ENCODE peak calls at places on chromosomes 12 and 14, in ten cellular contexts. S is CD8-positive, alpha-beta T cell; L is AG04450; K is HAP-1; G is HCT116; I is pancreas; Z is right cardiac atrium; X is uterus; M is HepG2; H is A673. P is an unnamed sample. For H3K9me3, the result is how much of the 10 kb centered on the place peaks cover.

GRCh38 chr14:95039259-95039992 is 117.9 kb downstream of the DICER1 start:
- DNase-seq in S (no peak), L (no peak), K (no peak), G (no peak), I (no peak), Z (no peak), X (no peak), M (no peak), H (no peak), P (no peak)

GRCh38 chr14:25298238-25298637 is 248.3 kb upstream of the STXBP6 start:
- DNase-seq in S (no peak), L (no peak), K (no peak), G (no peak), I (no peak), Z (no peak), X (no peak), M (no peak), H (no peak), P (no peak)

GRCh38 chr12:41092115-41092514 is 96.0 kb upstream of the PDZRN4 start:
- DNase-seq in S (no peak), L (no peak), K (no peak), G (no peak), I (no peak), Z (no peak), X (no peak), M (no peak), H (no peak), P (no peak)

GRCh38 chr12:50569876-50570275 is 65.1 kb downstream of the DIP2B start:
- DNase-seq in S (no peak), L (no peak), K (no peak), G (no peak), I (no peak), Z (no peak), X (no peak), M (no peak), H (no peak), P (no peak)

GRCh38 chr12:92987362-92987761 is 58.3 kb upstream of the EEA1 start:
- DNase-seq in S (no peak), L (peak), K (peak), G (peak), I (no peak), Z (no peak), X (peak), M (peak), H (peak), P (peak)

GRCh38 chr14:77980475-77981321 is 180.8 kb downstream of the ADCK1 start:
- DNase-seq in S (no peak), L (no peak), K (no peak), G (no peak), I (peak), Z (peak), X (no peak), M (no peak), H (no peak), P (peak)

GRCh38 chr12:82866227-82866803 is 179.6 kb downstream of the TMTC2 start:
- DNase-seq in S (no peak), L (no peak), K (no peak), G (no peak), I (no peak), Z (no peak), X (no peak), M (no peak), H (no peak), P (no peak)

GRCh38 chr12:102955926-102956737 is 1.3 kb upstream of the ASCL1 start:
- DNase-seq in S (no peak), L (no peak), K (no peak), G (no peak), I (peak), Z (no peak), X (no peak), M (no peak), H (no peak), P (no peak)

GRCh38 chr12:119920064-119920463 is 42.9 kb upstream of the CIT start:
- DNase-seq in S (no peak), L (no peak), K (no peak), G (no peak), I (no peak), Z (no peak), X (no peak), M (no peak), H (no peak), P (no peak)

GRCh38 chr12:120119395-120119973 is 2.9 kb upstream of the RAB35 start:
- DNase-seq in S (no peak), L (peak), K (peak), G (no peak), I (no peak), Z (no peak), X (no peak), M (peak), H (no peak), P (no peak)

GRCh38 chr12:59088673-59089072 is 168.4 kb upstream of the LRIG3 start:
- DNase-seq in S (no peak), L (no peak), K (no peak), G (no peak), I (no peak), Z (no peak), X (no peak), M (no peak), H (no peak), P (no peak)

GRCh38 chr14:94368956-94369355 is 19.4 kb downstream of the SERPINA1 start:
- DNase-seq in S (no peak), L (no peak), K (no peak), G (no peak), I (no peak), Z (no peak), X (no peak), M (peak), H (no peak), P (no peak)

GRCh38 chr14:56295743-56296142 is 177.5 kb downstream of the PELI2 start:
- DNase-seq in S (no peak), L (no peak), K (no peak), G (no peak), I (no peak), Z (no peak), X (no peak), M (no peak), H (no peak), P (peak)

GRCh38 chr12:25994252-25994651 is 35.8 kb downstream of the RASSF8 start:
- DNase-seq in S (no peak), L (peak), K (no peak), G (no peak), I (no peak), Z (no peak), X (no peak), M (no peak), H (no peak), P (no peak)

GRCh38 chr12:51819851-51820720 is 28.4 kb downstream of the FIGNL2 start:
- DNase-seq in S (no peak), L (no peak), K (no peak), G (no peak), I (peak), Z (peak), X (peak), M (no peak), H (no peak), P (no peak)

GRCh38 chr14:60175255-60175902 is 10.2 kb upstream of the DHRS7 start:
- DNase-seq in S (no peak), L (no peak), K (no peak), G (no peak), I (no peak), Z (no peak), X (no peak), M (no peak), H (no peak), P (no peak)

GRCh38 chr12:58540480-58541299 is 379.6 kb downstream of the LRIG3 start:
- DNase-seq in S (no peak), L (peak), K (peak), G (peak), I (peak), Z (peak), X (peak), M (peak), H (peak), P (peak)

GRCh38 chr14:59248170-59248569 is 59.7 kb downstream of the DAAM1 start:
- DNase-seq in S (no peak), L (no peak), K (no peak), G (no peak), I (no peak), Z (no peak), X (no peak), M (no peak), H (no peak), P (no peak)

GRCh38 chr14:76985021-76985420 is 43.5 kb downstream of the IRF2BPL start:
- DNase-seq in S (no peak), L (no peak), K (no peak), G (no peak), I (no peak), Z (no peak), X (no peak), M (peak), H (no peak), P (no peak)

GRCh38 chr12:1662761-1663439 is 28.0 kb upstream of the ADIPOR2 start:
- DNase-seq in S (no peak), L (no peak), K (no peak), G (peak), I (peak), Z (peak), X (peak), M (no peak), H (no peak), P (peak)

GRCh38 chr12:2274733-2275132 is 221.9 kb downstream of the CACNA1C start:
- DNase-seq in S (no peak), L (no peak), K (no peak), G (no peak), I (no peak), Z (no peak), X (no peak), M (no peak), H (no peak), P (no peak)

GRCh38 chr12:56007892-56008471 is 10.9 kb downstream of the SUOX start:
- DNase-seq in S (no peak), L (no peak), K (no peak), G (no peak), I (no peak), Z (no peak), X (no peak), M (no peak), H (peak), P (no peak)

GRCh38 chr12:48219635-48220034 is 16.5 kb upstream of the OR10AD1 start:
- DNase-seq in S (no peak), L (no peak), K (peak), G (no peak), I (no peak), Z (no peak), X (no peak), M (no peak), H (no peak), P (no peak)

GRCh38 chr12:76554411-76555225 is 5.0 kb downstream of the OSBPL8 start:
- DNase-seq in S (no peak), L (no peak), K (no peak), G (no peak), I (no peak), Z (no peak), X (no peak), M (no peak), H (no peak), P (no peak)

GRCh38 chr14:26448181-26448855 is 149.5 kb downstream of the NOVA1 start:
- DNase-seq in S (no peak), L (no peak), K (no peak), G (no peak), I (no peak), Z (no peak), X (no peak), M (no peak), H (no peak), P (peak)

GRCh38 chr12:28367993-28368392 is 177.7 kb downstream of the CCDC91 start:
- DNase-seq in S (no peak), L (no peak), K (no peak), G (no peak), I (no peak), Z (no peak), X (no peak), M (no peak), H (no peak), P (no peak)
- H3K9me3 ChIP-seq in S (under half), L (under half), K (under half), G (under half), I (under half), Z (under half), X (under half), M (under half), H (half or more), P (under half)

DNA sequence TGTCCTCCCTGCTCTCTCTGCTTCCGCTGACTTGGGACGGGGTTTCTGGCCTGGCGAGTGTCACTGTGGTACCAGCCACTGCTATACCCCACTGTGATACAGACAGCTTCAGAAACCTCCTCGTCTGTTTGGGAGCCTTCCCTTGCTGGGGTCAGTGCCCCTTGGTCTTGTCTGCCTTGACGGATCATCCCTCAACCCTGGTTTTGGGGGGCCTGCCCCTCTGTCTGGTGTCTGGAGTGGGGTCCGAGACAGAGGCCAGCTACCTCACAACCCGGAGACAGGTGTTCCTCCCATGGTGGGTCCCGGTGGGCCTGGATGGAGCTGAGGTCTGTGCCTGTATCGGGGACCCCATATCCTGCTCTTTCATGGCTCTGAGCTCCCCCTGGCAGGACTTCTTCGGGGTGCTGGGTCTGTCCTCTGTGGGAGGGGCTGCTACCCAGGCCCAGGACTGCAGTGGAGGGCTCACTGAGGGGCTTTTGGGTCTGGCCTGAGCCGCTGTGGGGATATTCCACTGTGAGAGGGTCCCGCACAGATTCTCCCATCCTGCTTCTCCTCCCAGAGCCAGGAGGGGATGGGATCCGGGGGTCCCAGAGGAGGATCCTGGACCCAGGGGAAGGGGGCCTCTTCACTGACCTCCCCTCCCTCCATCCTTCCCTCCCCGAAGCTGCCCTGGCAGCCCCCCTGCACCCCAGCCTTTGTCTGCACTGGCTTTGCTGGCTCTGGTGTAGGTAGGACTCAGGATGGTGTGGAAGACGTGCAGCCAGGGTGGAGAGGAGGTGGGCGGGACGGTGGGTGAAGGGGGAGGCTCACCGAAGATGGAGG is 365.5 kb downstream of the TMEM121 start:
- DNase-seq in S (no peak), L (no peak), K (no peak), G (no peak), I (peak), Z (peak), X (peak), M (no peak), H (no peak), P (no peak)
- H3K9me3 ChIP-seq in S (under half), L (half or more), K (under half), G (under half), I (under half), Z (under half), X (under half), M (under half), H (under half), P (under half)

GRCh38 chr14:105881021-105881930 is 354.9 kb downstream of the TMEM121 start:
- DNase-seq in S (no peak), L (no peak), K (no peak), G (no peak), I (peak), Z (peak), X (peak), M (no peak), H (no peak), P (no peak)

GRCh38 chr14:105883066-105884005 is 357.0 kb downstream of the TMEM121 start:
- DNase-seq in S (no peak), L (no peak), K (no peak), G (no peak), I (no peak), Z (peak), X (peak), M (no peak), H (no peak), P (no peak)

GRCh38 chr14:105884808-105885281 is 358.5 kb downstream of the TMEM121 start:
- DNase-seq in S (no peak), L (no peak), K (no peak), G (no peak), I (no peak), Z (no peak), X (peak), M (no peak), H (no peak), P (no peak)

GRCh38 chr14:105880616-105881015 is 354.2 kb downstream of the TMEM121 start:
- DNase-seq in S (no peak), L (no peak), K (no peak), G (no peak), I (peak), Z (peak), X (peak), M (no peak), H (no peak), P (no peak)

GRCh38 chr14:105882626-105883025 is 356.2 kb downstream of the TMEM121 start:
- DNase-seq in S (no peak), L (no peak), K (no peak), G (no peak), I (no peak), Z (no peak), X (peak), M (no peak), H (no peak), P (no peak)
- H3K9me3 ChIP-seq in S (under half), L (half or more), K (under half), G (under half), I (under half), Z (under half), X (under half), M (under half), H (under half), P (under half)

DNA sequence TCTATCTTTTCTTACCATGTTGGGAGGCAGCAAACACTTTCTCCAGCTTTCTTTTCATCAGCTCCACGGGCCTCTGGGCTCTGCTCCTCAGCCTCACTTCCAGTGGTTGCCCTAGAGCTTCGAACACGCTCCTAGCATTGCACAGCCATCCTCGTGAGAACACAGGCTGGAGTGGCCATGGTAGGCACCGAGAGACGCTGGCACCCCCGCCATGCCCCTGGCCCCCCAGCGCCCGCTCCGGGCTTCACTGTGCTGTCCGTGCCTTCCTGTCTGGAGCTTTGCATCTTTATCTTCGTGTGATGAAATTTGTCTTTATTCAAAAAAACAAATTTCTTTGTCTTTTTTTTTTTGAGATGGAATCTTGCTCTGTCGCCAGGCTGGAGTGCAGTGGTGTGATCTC is 352.2 kb downstream of the TMEM121 start:
- DNase-seq in S (no peak), L (no peak), K (no peak), G (no peak), I (no peak), Z (no peak), X (peak), M (no peak), H (no peak), P (no peak)
- H3K9me3 ChIP-seq in S (under half), L (half or more), K (under half), G (under half), I (under half), Z (under half), X (under half), M (under half), H (under half), P (under half)

GRCh38 chr12:133220521-133220920 is 15.2 kb downstream of the ANHX start:
- DNase-seq in S (no peak), L (no peak), K (no peak), G (no peak), I (no peak), Z (no peak), X (no peak), M (no peak), H (no peak), P (no peak)

GRCh38 chr12:133221241-133221640 is 14.4 kb downstream of the ANHX start:
- DNase-seq in S (no peak), L (no peak), K (no peak), G (no peak), I (no peak), Z (no peak), X (no peak), M (no peak), H (no peak), P (no peak)

GRCh38 chr12:133217219-133217618 is 18.5 kb downstream of the ANHX start:
- DNase-seq in S (no peak), L (no peak), K (no peak), G (no peak), I (no peak), Z (no peak), X (no peak), M (no peak), H (no peak), P (no peak)

DNA sequence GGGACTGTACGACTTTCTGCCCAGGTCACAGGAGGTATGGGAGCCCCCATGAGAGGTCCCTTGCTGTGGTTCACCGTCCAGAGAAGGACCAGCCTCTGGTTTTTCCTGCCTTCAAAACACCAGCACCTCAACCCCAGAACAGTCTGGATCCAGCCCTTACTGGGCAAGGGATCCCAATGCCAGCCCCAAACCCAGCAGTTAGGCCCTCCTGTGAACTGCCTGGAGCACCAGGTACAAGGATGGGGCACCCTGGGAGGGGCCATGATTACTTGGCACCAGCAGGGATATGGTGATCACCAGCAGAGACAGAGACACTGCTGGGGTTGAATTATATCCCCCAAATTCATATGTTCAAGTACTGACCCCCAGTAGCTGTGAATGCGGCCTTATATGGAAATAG is 20.0 kb downstream of the ANHX start:
- DNase-seq in S (no peak), L (no peak), K (no peak), G (no peak), I (no peak), Z (no peak), X (no peak), M (no peak), H (no peak), P (no peak)
- H3K9me3 ChIP-seq in S (under half), L (half or more), K (under half), G (under half), I (under half), Z (under half), X (under half), M (half or more), H (under half), P (under half)

GRCh38 chr14:104357689-104358527 is 219.5 kb downstream of the KIF26A start:
- DNase-seq in S (no peak), L (no peak), K (no peak), G (no peak), I (no peak), Z (no peak), X (no peak), M (no peak), H (no peak), P (no peak)

GRCh38 chr14:104359969-104360442 is 219.6 kb upstream of the C14orf180 start:
- DNase-seq in S (no peak), L (no peak), K (no peak), G (no peak), I (no peak), Z (no peak), X (no peak), M (no peak), H (no peak), P (no peak)

GRCh38 chr14:104358528-104359300 is 220.3 kb downstream of the KIF26A start:
- DNase-seq in S (no peak), L (no peak), K (no peak), G (no peak), I (peak), Z (no peak), X (no peak), M (no peak), H (no peak), P (no peak)

GRCh38 chr14:104360522-104360921 is 219.0 kb upstream of the C14orf180 start:
- DNase-seq in S (no peak), L (no peak), K (no peak), G (no peak), I (no peak), Z (no peak), X (no peak), M (no peak), H (no peak), P (no peak)

DNA sequence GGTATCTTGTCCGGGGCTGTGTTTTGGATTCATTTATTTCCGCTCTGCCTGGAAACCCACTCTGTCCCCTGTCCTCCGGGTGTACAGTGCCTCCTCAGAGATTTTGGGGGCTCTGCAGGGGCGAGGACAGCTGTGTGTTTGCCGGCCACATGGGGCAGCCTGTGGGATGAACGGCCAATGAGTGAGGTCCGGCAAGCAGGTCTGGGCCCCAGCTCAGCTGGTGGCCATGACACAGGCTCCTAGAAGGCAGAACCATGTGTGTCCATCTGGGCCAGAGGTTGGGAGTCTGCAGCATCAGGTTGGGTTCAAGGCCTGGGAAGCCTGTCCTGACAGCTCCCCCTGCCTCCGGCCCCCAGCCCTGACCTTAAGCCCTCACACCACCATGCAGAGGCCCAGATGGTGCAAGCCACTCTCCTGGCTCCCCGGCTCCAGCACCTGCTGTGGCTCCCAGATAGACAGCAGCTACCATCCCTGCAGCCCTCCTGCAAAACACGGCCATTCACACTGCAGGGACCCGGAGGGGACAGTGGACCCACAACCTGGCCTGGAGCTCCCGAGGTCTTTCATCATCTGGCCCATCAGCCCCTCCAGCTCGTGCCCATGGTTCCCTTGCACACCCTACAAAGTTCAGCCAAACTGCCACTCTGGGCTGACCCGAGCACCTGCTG is 220.1 kb upstream of the C14orf180 start:
- DNase-seq in S (no peak), L (no peak), K (no peak), G (no peak), I (no peak), Z (no peak), X (no peak), M (no peak), H (no peak), P (no peak)
- H3K9me3 ChIP-seq in S (under half), L (half or more), K (under half), G (under half), I (under half), Z (under half), X (under half), M (under half), H (under half), P (under half)

P was measured in small intestine.